ENCODE peak calls at places on chromosomes 3 and 15, in seven cellular contexts. One of them, this sample, is unnamed.
A peak's percentile ranks its signal among the peaks of the same experiment; 100 is the strongest.

GRCh38 chr3:149592758-149593240 is 65.0 kb downstream of the WWTR1 start:
- DNase-seq in neural progenitor cell: peak; percentile 31
- DNase-seq in AG09309: no peak
- DNase-seq in mucosa of descending colon: no peak
- DNase-seq in epithelial cell of proximal tubule: no peak
- DNase-seq in breast epithelium: no peak
- DNase-seq in stomach: no peak
- DNase-seq in this sample: no peak

GRCh38 chr3:72665103-72665502 is 183.1 kb downstream of the SHQ1 start:
- DNase-seq in epithelial cell of proximal tubule: no peak
- DNase-seq in neural progenitor cell: no peak
- DNase-seq in mucosa of descending colon: no peak
- DNase-seq in AG09309: no peak
- DNase-seq in stomach: no peak
- DNase-seq in breast epithelium: no peak
- DNase-seq in this sample: no peak

GRCh38 chr15:99476413-99477222 is 89.2 kb upstream of the MEF2A start:
- DNase-seq in mucosa of descending colon: peak; percentile 43
- DNase-seq in AG09309: peak; percentile 97
- DNase-seq in breast epithelium: no peak
- DNase-seq in epithelial cell of proximal tubule: peak; percentile 27
- DNase-seq in neural progenitor cell: peak; percentile 31
- DNase-seq in stomach: peak; percentile 43
- DNase-seq in this sample: peak; percentile 56

GRCh38 chr15:93036922-93037321 is 52.1 kb downstream of the RGMA start:
- DNase-seq in stomach: no peak
- DNase-seq in mucosa of descending colon: no peak
- DNase-seq in breast epithelium: peak; percentile 45
- DNase-seq in neural progenitor cell: no peak
- DNase-seq in AG09309: no peak
- DNase-seq in epithelial cell of proximal tubule: no peak
- DNase-seq in this sample: no peak

GRCh38 chr3:16818194-16818593 is 66.6 kb upstream of the PLCL2 start:
- DNase-seq in AG09309: no peak
- DNase-seq in epithelial cell of proximal tubule: no peak
- DNase-seq in breast epithelium: no peak
- DNase-seq in neural progenitor cell: no peak
- DNase-seq in stomach: no peak
- DNase-seq in mucosa of descending colon: no peak
- DNase-seq in this sample: no peak

GRCh38 chr3:72086051-72086711 is 301.2 kb upstream of the PROK2 start:
- DNase-seq in breast epithelium: no peak
- DNase-seq in AG09309: peak; percentile 13
- DNase-seq in neural progenitor cell: no peak
- DNase-seq in epithelial cell of proximal tubule: no peak
- DNase-seq in mucosa of descending colon: no peak
- DNase-seq in stomach: no peak
- DNase-seq in this sample: no peak

GRCh38 chr3:38549957-38550840 is 54.1 kb downstream of the EXOG start:
- DNase-seq in AG09309: no peak
- DNase-seq in epithelial cell of proximal tubule: no peak
- DNase-seq in mucosa of descending colon: no peak
- DNase-seq in neural progenitor cell: no peak
- DNase-seq in stomach: peak; percentile 16
- DNase-seq in breast epithelium: no peak
- DNase-seq in this sample: no peak

GRCh38 chr3:182533394-182533793 is 259.9 kb upstream of the ATP11B start:
- DNase-seq in AG09309: no peak
- DNase-seq in neural progenitor cell: no peak
- DNase-seq in breast epithelium: no peak
- DNase-seq in mucosa of descending colon: no peak
- DNase-seq in epithelial cell of proximal tubule: no peak
- DNase-seq in stomach: peak; percentile 32
- DNase-seq in this sample: no peak

GRCh38 chr3:101928890-101929289 is 79.6 kb downstream of the NFKBIZ start:
- DNase-seq in epithelial cell of proximal tubule: peak; percentile 70
- DNase-seq in stomach: no peak
- DNase-seq in mucosa of descending colon: no peak
- DNase-seq in breast epithelium: no peak
- DNase-seq in neural progenitor cell: no peak
- DNase-seq in AG09309: no peak
- DNase-seq in this sample: no peak

GRCh38 chr3:119595639-119596329 is 1.9 kb upstream of the PLA1A start:
- DNase-seq in stomach: no peak
- DNase-seq in neural progenitor cell: no peak
- DNase-seq in AG09309: no peak
- DNase-seq in mucosa of descending colon: no peak
- DNase-seq in epithelial cell of proximal tubule: no peak
- DNase-seq in breast epithelium: no peak
- DNase-seq in this sample: peak; percentile 23

GRCh38 chr15:83848315-83849050 is 194.6 kb downstream of the ADAMTSL3 start:
- DNase-seq in stomach: no peak
- DNase-seq in breast epithelium: no peak
- DNase-seq in mucosa of descending colon: no peak
- DNase-seq in neural progenitor cell: no peak
- DNase-seq in epithelial cell of proximal tubule: peak; percentile 52
- DNase-seq in AG09309: peak; percentile 58
- DNase-seq in this sample: no peak

GRCh38 chr3:71582612-71583568 is 638 bp downstream of the FOXP1 start:
- DNase-seq in mucosa of descending colon: peak; percentile 89
- DNase-seq in stomach: peak; percentile 78
- DNase-seq in breast epithelium: peak; percentile 74
- DNase-seq in neural progenitor cell: peak; percentile 90
- DNase-seq in AG09309: no peak
- DNase-seq in epithelial cell of proximal tubule: no peak
- DNase-seq in this sample: peak; percentile 32

GRCh38 chr15:93460717-93461116 is 371.7 kb upstream of the RGMA start:
- DNase-seq in neural progenitor cell: no peak
- DNase-seq in AG09309: no peak
- DNase-seq in mucosa of descending colon: no peak
- DNase-seq in epithelial cell of proximal tubule: peak; percentile 77
- DNase-seq in breast epithelium: no peak
- DNase-seq in stomach: no peak
- DNase-seq in this sample: no peak

GRCh38 chr15:44394062-44394461 is 33.4 kb upstream of the CTDSPL2 start:
- DNase-seq in breast epithelium: no peak
- DNase-seq in stomach: no peak
- DNase-seq in AG09309: no peak
- DNase-seq in epithelial cell of proximal tubule: no peak
- DNase-seq in mucosa of descending colon: no peak
- DNase-seq in neural progenitor cell: no peak
- DNase-seq in this sample: no peak

GRCh38 chr3:140207541-140207940 is 272.6 kb downstream of the CLSTN2 start:
- DNase-seq in AG09309: no peak
- DNase-seq in mucosa of descending colon: no peak
- DNase-seq in neural progenitor cell: no peak
- DNase-seq in epithelial cell of proximal tubule: no peak
- DNase-seq in breast epithelium: no peak
- DNase-seq in stomach: no peak
- DNase-seq in this sample: no peak

GRCh38 chr15:99015677-99016568 is 8.3 kb upstream of the PGPEP1L start:
- DNase-seq in neural progenitor cell: peak; percentile 55
- DNase-seq in breast epithelium: no peak
- DNase-seq in stomach: peak; percentile 34
- DNase-seq in mucosa of descending colon: no peak
- DNase-seq in epithelial cell of proximal tubule: no peak
- DNase-seq in AG09309: no peak
- DNase-seq in this sample: no peak

GRCh38 chr3:2657408-2657807 is 452.8 kb downstream of the IL5RA start:
- DNase-seq in epithelial cell of proximal tubule: no peak
- DNase-seq in breast epithelium: no peak
- DNase-seq in stomach: no peak
- DNase-seq in neural progenitor cell: no peak
- DNase-seq in AG09309: no peak
- DNase-seq in mucosa of descending colon: no peak
- DNase-seq in this sample: peak; percentile 7

GRCh38 chr3:149466192-149466591 is 8.3 kb upstream of the TM4SF4 start:
- DNase-seq in breast epithelium: no peak
- DNase-seq in neural progenitor cell: no peak
- DNase-seq in AG09309: peak; percentile 64
- DNase-seq in mucosa of descending colon: no peak
- DNase-seq in epithelial cell of proximal tubule: no peak
- DNase-seq in stomach: no peak
- DNase-seq in this sample: no peak

GRCh38 chr3:54358327-54358726 is 236.0 kb downstream of the CACNA2D3 start:
- DNase-seq in epithelial cell of proximal tubule: no peak
- DNase-seq in mucosa of descending colon: no peak
- DNase-seq in stomach: no peak
- DNase-seq in AG09309: no peak
- DNase-seq in breast epithelium: no peak
- DNase-seq in neural progenitor cell: no peak
- DNase-seq in this sample: no peak

GRCh38 chr15:25830844-25831443 is 32.2 kb downstream of the ATP10A start:
- DNase-seq in neural progenitor cell: no peak
- DNase-seq in AG09309: peak; percentile 91
- DNase-seq in breast epithelium: no peak
- DNase-seq in stomach: no peak
- DNase-seq in epithelial cell of proximal tubule: peak; percentile 33
- DNase-seq in mucosa of descending colon: no peak
- DNase-seq in this sample: no peak

GRCh38 chr3:197465996-197466549 is 89.7 kb downstream of the BDH1 start:
- DNase-seq in AG09309: no peak
- DNase-seq in stomach: peak; percentile 52
- DNase-seq in epithelial cell of proximal tubule: no peak
- DNase-seq in mucosa of descending colon: no peak
- DNase-seq in neural progenitor cell: no peak
- DNase-seq in breast epithelium: no peak
- DNase-seq in this sample: no peak

GRCh38 chr15:99928429-99928981 is 195.3 kb upstream of the LYSMD4 start:
- DNase-seq in mucosa of descending colon: peak; percentile 91
- DNase-seq in breast epithelium: peak; percentile 82
- DNase-seq in epithelial cell of proximal tubule: no peak
- DNase-seq in neural progenitor cell: peak; percentile 81
- DNase-seq in stomach: peak; percentile 86
- DNase-seq in AG09309: peak; percentile 18
- DNase-seq in this sample: peak; percentile 88

GRCh38 chr3:43894176-43895049 is 203.7 kb downstream of the ABHD5 start:
- DNase-seq in mucosa of descending colon: peak; percentile 40
- DNase-seq in AG09309: peak; percentile 16
- DNase-seq in neural progenitor cell: peak; percentile 93
- DNase-seq in stomach: peak; percentile 52
- DNase-seq in epithelial cell of proximal tubule: no peak
- DNase-seq in breast epithelium: no peak
- DNase-seq in this sample: peak; percentile 70

GRCh38 chr3:147775816-147776530 is 366.8 kb downstream of the ZIC1 start:
- DNase-seq in AG09309: peak; percentile 32
- DNase-seq in stomach: no peak
- DNase-seq in mucosa of descending colon: no peak
- DNase-seq in breast epithelium: no peak
- DNase-seq in epithelial cell of proximal tubule: no peak
- DNase-seq in neural progenitor cell: no peak
- DNase-seq in this sample: no peak

GRCh38 chr3:147773236-147773635 is 364.1 kb downstream of the ZIC1 start:
- DNase-seq in neural progenitor cell: no peak
- DNase-seq in stomach: no peak
- DNase-seq in mucosa of descending colon: no peak
- DNase-seq in AG09309: no peak
- DNase-seq in epithelial cell of proximal tubule: no peak
- DNase-seq in breast epithelium: no peak
- DNase-seq in this sample: no peak

DNA sequence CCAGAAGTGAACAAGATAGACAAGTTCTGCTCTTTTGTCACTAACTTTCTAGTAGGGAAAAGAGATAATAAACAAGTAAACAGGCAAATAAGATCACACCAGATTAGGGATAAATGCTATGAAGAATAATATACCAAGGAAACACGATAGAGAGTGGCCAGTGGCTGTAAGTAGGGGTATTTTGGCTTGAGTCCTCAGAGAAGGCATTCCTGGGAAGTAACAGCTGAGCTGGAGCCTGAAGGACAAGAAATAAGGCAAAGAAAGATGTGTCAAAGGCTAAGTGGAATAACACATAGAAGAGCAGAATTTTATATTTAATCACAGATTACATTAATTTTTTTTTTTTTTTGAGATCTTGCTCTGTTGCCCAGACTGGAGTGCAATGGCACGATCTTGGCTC is 366.2 kb downstream of the ZIC1 start:
- DNase-seq in AG09309: no peak
- DNase-seq in mucosa of descending colon: no peak
- DNase-seq in epithelial cell of proximal tubule: no peak
- DNase-seq in stomach: no peak
- DNase-seq in neural progenitor cell: no peak
- DNase-seq in breast epithelium: no peak
- DNase-seq in this sample: no peak
- H3K4me3 ChIP-seq in AG09309: no peak overlapping the region
- H3K4me3 ChIP-seq in mucosa of descending colon: no peak overlapping the region
- H3K4me3 ChIP-seq in epithelial cell of proximal tubule: no peak overlapping the region
- H3K4me3 ChIP-seq in stomach: no peak overlapping the region
- H3K4me3 ChIP-seq in neural progenitor cell: no peak overlapping the region
- H3K4me3 ChIP-seq in breast epithelium: no peak overlapping the region
- H3K4me3 ChIP-seq in this sample: no peak overlapping the region

DNA sequence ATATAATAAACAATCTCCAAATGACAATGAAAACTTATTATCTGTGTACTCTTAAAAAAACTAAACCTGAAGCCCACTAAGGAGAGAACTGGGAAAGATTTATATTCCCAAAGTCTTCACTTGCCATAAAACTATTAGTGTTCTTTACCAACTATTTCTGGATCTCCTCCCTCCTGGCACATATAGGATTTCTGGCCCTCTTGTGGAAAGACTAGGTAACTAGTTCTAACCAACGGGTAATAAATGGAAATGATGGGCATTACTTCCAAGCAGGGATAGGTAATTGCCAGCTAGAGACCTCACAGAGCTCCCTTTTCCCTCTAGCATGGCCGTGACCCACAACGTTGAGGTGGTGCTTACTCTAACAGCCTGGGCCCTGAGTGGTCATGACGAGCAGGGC is 110.1 kb downstream of the DNAH12 start:
- DNase-seq in neural progenitor cell: peak; percentile 63
- DNase-seq in stomach: no peak
- DNase-seq in epithelial cell of proximal tubule: peak; percentile 2
- DNase-seq in AG09309: peak; percentile 8
- DNase-seq in breast epithelium: no peak
- DNase-seq in mucosa of descending colon: peak; percentile 6
- DNase-seq in this sample: peak; percentile 12
- TF ChIP-seq CTCF in neural progenitor cell: peak; percentile 68
- TF ChIP-seq CTCF in stomach: peak; percentile 14
- TF ChIP-seq CTCF in epithelial cell of proximal tubule: peak; percentile 73
- TF ChIP-seq CTCF in AG09309: peak; percentile 64
- TF ChIP-seq CTCF in breast epithelium: peak; percentile 36
- TF ChIP-seq CTCF in mucosa of descending colon: no peak
- TF ChIP-seq CTCF in this sample: peak; percentile 21

GRCh38 chr3:142168514-142168913 is 19.2 kb upstream of the TFDP2 start:
- DNase-seq in mucosa of descending colon: no peak
- DNase-seq in epithelial cell of proximal tubule: no peak
- DNase-seq in breast epithelium: no peak
- DNase-seq in AG09309: no peak
- DNase-seq in neural progenitor cell: no peak
- DNase-seq in stomach: no peak
- DNase-seq in this sample: no peak

GRCh38 chr3:142159083-142159740 is 9.9 kb upstream of the TFDP2 start:
- DNase-seq in mucosa of descending colon: no peak
- DNase-seq in stomach: no peak
- DNase-seq in epithelial cell of proximal tubule: no peak
- DNase-seq in AG09309: no peak
- DNase-seq in neural progenitor cell: no peak
- DNase-seq in breast epithelium: no peak
- DNase-seq in this sample: no peak

GRCh38 chr3:142165194-142165593 is 15.8 kb upstream of the TFDP2 start:
- DNase-seq in stomach: no peak
- DNase-seq in epithelial cell of proximal tubule: no peak
- DNase-seq in neural progenitor cell: no peak
- DNase-seq in AG09309: no peak
- DNase-seq in mucosa of descending colon: no peak
- DNase-seq in breast epithelium: no peak
- DNase-seq in this sample: no peak
- H3K4me3 ChIP-seq in stomach: no peak overlapping the region
- H3K4me3 ChIP-seq in epithelial cell of proximal tubule: no peak overlapping the region
- H3K4me3 ChIP-seq in neural progenitor cell: no peak overlapping the region
- H3K4me3 ChIP-seq in AG09309: no peak overlapping the region
- H3K4me3 ChIP-seq in mucosa of descending colon: no peak overlapping the region
- H3K4me3 ChIP-seq in breast epithelium: no peak overlapping the region
- H3K4me3 ChIP-seq in this sample: no peak overlapping the region

GRCh38 chr15:69723404-69724097 is 270.9 kb downstream of the RPLP1 start:
- DNase-seq in stomach: no peak
- DNase-seq in epithelial cell of proximal tubule: no peak
- DNase-seq in AG09309: no peak
- DNase-seq in breast epithelium: no peak
- DNase-seq in mucosa of descending colon: no peak
- DNase-seq in neural progenitor cell: peak; percentile 47
- DNase-seq in this sample: peak; percentile 9
- TF ChIP-seq CTCF in stomach: no peak
- TF ChIP-seq CTCF in epithelial cell of proximal tubule: peak; percentile 15
- TF ChIP-seq CTCF in AG09309: no peak
- TF ChIP-seq CTCF in breast epithelium: no peak
- TF ChIP-seq CTCF in mucosa of descending colon: no peak
- TF ChIP-seq CTCF in neural progenitor cell: peak; percentile 34
- TF ChIP-seq CTCF in this sample: no peak